ENCODE peak calls at places on chromosome 20, in five cellular contexts. F is SK-N-SH, H is heart right ventricle, C is astrocyte of the spinal cord, Z is GM10248. G is an unnamed sample.

GRCh38 chr20:1702288-1702687 is 44.7 kb upstream of the SIRPG start:
- DNase-seq in F (no peak), H (no peak), C (peak; percentile 1), Z (no peak), G (no peak)

GRCh38 chr20:49853640-49854039 is 41.0 kb downstream of the SLC9A8 start:
- DNase-seq in F (peak; percentile 45), H (no peak), C (peak; percentile 72), Z (no peak), G (peak; percentile 27)

GRCh38 chr20:37388831-37389230 is 42.9 kb downstream of the SRC start:
- DNase-seq in F (peak; percentile 21), H (no peak), C (no peak), Z (no peak), G (no peak)

GRCh38 chr20:3788685-3789155 is 2.2 kb upstream of the CENPB start:
- DNase-seq in F (no peak), H (no peak), C (no peak), Z (no peak), G (no peak)

GRCh38 chr20:8385247-8385646 is 253.2 kb downstream of the PLCB1 start:
- DNase-seq in F (no peak), H (peak; percentile 16), C (peak; percentile 64), Z (no peak), G (no peak)

GRCh38 chr20:21101453-21102251 is 4.5 kb downstream of the LINC00237 start:
- DNase-seq in F (peak; percentile 54), H (no peak), C (no peak), Z (peak; percentile 40), G (peak; percentile 47)

GRCh38 chr20:38084425-38084951 is 50.9 kb downstream of the RPRD1B start:
- DNase-seq in F (no peak), H (no peak), C (peak; percentile 75), Z (no peak), G (no peak)

GRCh38 chr20:18992418-18992817 is 178.8 kb downstream of the SCP2D1 start:
- DNase-seq in F (no peak), H (no peak), C (no peak), Z (no peak), G (no peak)

GRCh38 chr20:60332523-60332922 is 374.3 kb downstream of the CDH26 start:
- DNase-seq in F (no peak), H (no peak), C (no peak), Z (no peak), G (no peak)

GRCh38 chr20:21767739-21768223 is 62.3 kb downstream of the PAX1 start:
- DNase-seq in F (peak; percentile 21), H (no peak), C (no peak), Z (no peak), G (peak; percentile 76)

GRCh38 chr20:57659131-57659788 is 39.0 kb upstream of the ZBP1 start:
- DNase-seq in F (peak; percentile 30), H (peak; percentile 2), C (no peak), Z (no peak), G (no peak)

GRCh38 chr20:35303735-35304431 is 11.7 kb upstream of the FAM83C start:
- DNase-seq in F (peak; percentile 87), H (peak; percentile 76), C (peak; percentile 92), Z (peak; percentile 88), G (peak; percentile 84)

GRCh38 chr20:1952737-1953530 is 40.9 kb downstream of the PDYN start:
- DNase-seq in F (no peak), H (no peak), C (no peak), Z (peak; percentile 36), G (no peak)

GRCh38 chr20:42095221-42095620 is 477.0 kb upstream of the CHD6 start:
- DNase-seq in F (no peak), H (no peak), C (no peak), Z (no peak), G (no peak)

GRCh38 chr20:56987992-56988391 is 278.4 kb downstream of the BMP7 start:
- DNase-seq in F (no peak), H (no peak), C (no peak), Z (no peak), G (no peak)

GRCh38 chr20:17595846-17596245 is 26.0 kb downstream of the DSTN start:
- DNase-seq in F (no peak), H (no peak), C (no peak), Z (no peak), G (no peak)

GRCh38 chr20:36920334-36920730 is 31.2 kb downstream of the SAMHD1 start:
- DNase-seq in F (no peak), H (no peak), C (no peak), Z (no peak), G (no peak)

GRCh38 chr20:43767686-43768474 is 41.1 kb upstream of the GTSF1L start:
- DNase-seq in F (peak; percentile 50), H (no peak), C (peak; percentile 49), Z (no peak), G (no peak)

GRCh38 chr20:63257629-63258028 is 3.4 kb upstream of the NKAIN4 start:
- DNase-seq in F (no peak), H (no peak), C (no peak), Z (no peak), G (no peak)

GRCh38 chr20:25042531-25043498 is 15.1 kb downstream of the ACSS1 start:
- DNase-seq in F (peak; percentile 43), H (peak; percentile 76), C (no peak), Z (peak; percentile 77), G (no peak)

GRCh38 chr20:1242530-1242929 is 16.7 kb downstream of the RAD21L1 start:
- DNase-seq in F (no peak), H (no peak), C (peak; percentile 76), Z (no peak), G (no peak)

GRCh38 chr20:18585134-18585533 is 2.7 kb upstream of the DTD1 start:
- DNase-seq in F (no peak), H (no peak), C (peak; percentile 55), Z (no peak), G (no peak)

GRCh38 chr20:36728986-36729385 is 16.9 kb downstream of the NDRG3 start:
- DNase-seq in F (no peak), H (no peak), C (peak; percentile 13), Z (peak; percentile 37), G (no peak)

GRCh38 chr20:53077373-53078205 is 105.4 kb downstream of the TSHZ2 start:
- DNase-seq in F (no peak), H (no peak), C (peak; percentile 13), Z (no peak), G (no peak)

DNA sequence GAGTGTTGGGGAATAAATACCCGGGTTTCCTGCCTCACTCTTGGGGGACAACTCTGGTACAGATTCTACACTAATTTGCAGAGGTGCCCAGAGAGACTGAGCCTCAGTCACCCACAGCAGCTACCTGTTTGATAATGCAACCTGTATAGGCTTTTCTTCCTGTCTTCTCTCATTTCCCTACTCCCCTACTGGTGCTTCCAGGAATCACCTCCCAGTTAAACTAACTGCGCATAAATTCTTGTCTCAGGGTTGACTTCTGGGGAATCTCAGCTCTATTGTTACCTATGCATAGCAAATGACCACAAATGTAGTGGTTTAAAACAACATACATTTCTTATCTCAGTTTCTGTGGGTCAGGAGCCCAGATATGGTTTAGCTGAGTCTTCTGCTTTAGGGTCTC is 11.3 kb downstream of the OCSTAMP start:
- DNase-seq in F (no peak), H (no peak), C (no peak), Z (no peak), G (no peak)
- TF ChIP-seq CTCF in F (peak; percentile 13), H (no peak), C (no peak), Z (no peak), G (no peak)

GRCh38 chr20:33693274-33693673 is 7.1 kb upstream of the E2F1 start:
- DNase-seq in F (no peak), H (no peak), C (no peak), Z (no peak), G (no peak)

GRCh38 chr20:33693741-33694645 is 7.8 kb upstream of the E2F1 start:
- DNase-seq in F (peak; percentile 46), H (no peak), C (no peak), Z (no peak), G (no peak)

GRCh38 chr20:33697129-33697528 is 10.9 kb upstream of the E2F1 start:
- DNase-seq in F (peak; percentile 42), H (no peak), C (no peak), Z (no peak), G (no peak)

GRCh38 chr20:33694666-33695065 is 8.5 kb upstream of the E2F1 start:
- DNase-seq in F (no peak), H (no peak), C (no peak), Z (no peak), G (no peak)

GRCh38 chr20:33696448-33696847 is 10.3 kb upstream of the E2F1 start:
- DNase-seq in F (peak; percentile 81), H (no peak), C (no peak), Z (no peak), G (no peak)
- TF ChIP-seq CTCF in F (no peak), H (no peak), C (no peak), Z (no peak), G (no peak)

GRCh38 chr20:47534405-47534804 is 32.7 kb downstream of the NCOA3 start:
- DNase-seq in F (no peak), H (no peak), C (no peak), Z (no peak), G (no peak)

GRCh38 chr20:47535994-47536393 is 34.3 kb downstream of the NCOA3 start:
- DNase-seq in F (no peak), H (no peak), C (no peak), Z (no peak), G (no peak)

GRCh38 chr20:47532002-47532401 is 30.3 kb downstream of the NCOA3 start:
- DNase-seq in F (no peak), H (no peak), C (no peak), Z (no peak), G (no peak)

GRCh38 chr20:47533518-47534062 is 31.9 kb downstream of the NCOA3 start:
- DNase-seq in F (no peak), H (no peak), C (no peak), Z (no peak), G (no peak)

DNA sequence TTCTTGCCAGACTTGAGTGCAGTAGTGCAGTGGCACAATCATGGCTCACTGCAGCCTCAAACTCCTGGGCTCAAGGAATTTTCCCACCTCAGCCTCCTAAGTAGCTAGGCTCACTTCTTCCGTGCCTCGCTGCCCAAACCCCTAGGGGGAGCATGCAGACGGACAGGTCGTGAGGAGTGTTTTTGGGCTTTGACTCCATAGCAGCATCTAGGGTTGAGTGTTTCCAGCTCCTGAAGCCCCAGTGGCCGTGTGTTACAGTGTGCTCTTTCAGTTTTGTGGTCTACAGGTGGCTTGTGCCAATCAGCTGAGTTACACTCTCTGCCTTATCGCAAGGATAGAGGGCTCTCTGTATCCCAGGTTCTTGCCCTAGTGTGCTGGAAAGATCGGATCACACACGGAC is 33.4 kb downstream of the NCOA3 start:
- DNase-seq in F (no peak), H (no peak), C (no peak), Z (no peak), G (peak; percentile 14)
- TF ChIP-seq CTCF in F (no peak), H (no peak), C (peak; percentile 28), Z (peak; percentile 6), G (no peak)

DNA sequence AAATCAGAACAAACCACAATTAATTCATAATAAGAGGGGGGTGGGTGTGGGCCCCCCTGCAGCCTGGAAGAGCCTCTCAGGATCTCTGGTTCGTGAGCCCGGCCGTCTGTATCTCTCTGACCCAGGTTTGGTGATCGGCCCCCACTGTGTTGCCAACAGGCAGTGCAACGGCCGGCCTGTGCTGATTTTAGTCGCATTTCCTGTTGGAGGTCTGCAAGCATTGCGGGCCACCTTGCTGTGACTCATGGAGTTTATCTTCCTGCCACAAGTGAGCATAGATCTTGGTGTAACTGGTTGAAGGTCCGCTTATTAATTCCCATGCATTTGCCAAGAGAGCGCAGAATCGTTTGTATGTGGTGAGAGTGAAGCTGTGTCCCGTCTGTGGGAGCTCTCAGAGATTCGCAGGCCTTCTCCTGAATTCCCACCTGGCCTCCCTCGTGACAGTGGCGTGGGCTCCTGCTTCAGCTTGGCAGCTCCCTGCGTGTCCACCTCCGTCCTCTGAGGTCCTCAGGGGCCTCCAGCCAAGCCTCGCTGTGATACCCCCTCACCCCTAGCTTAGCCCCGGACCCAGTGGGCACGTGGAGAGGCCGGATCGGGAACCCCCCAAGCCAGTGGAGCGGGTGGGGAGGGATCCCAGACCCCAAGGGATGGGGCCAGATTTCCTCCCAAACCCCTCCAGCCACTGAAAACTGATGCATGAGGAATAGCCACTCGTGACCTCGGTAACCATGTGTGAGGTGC is 269.8 kb downstream of the CDH4 start:
- DNase-seq in F (no peak), H (no peak), C (peak; percentile 54), Z (no peak), G (no peak)
- TF ChIP-seq CTCF in F (no peak), H (no peak), C (no peak), Z (no peak), G (no peak)